ENCODE peak calls at places on chromosome 21, in eight cellular contexts. B, H, E, G, P, A, V and Q are unnamed samples.

GRCh38 chr21:42258150-42258884 is 39.4 kb downstream of the ABCG1 start:
- DNase-seq in B (peak), H (peak), E (peak), G (peak), P (peak), A (peak), V (peak), Q (peak)

GRCh38 chr21:38990424-38990794 is 184.7 kb downstream of the ETS2 start:
- DNase-seq in B (no peak), H (no peak), E (no peak), G (no peak), P (no peak), A (no peak), V (no peak), Q (no peak)

GRCh38 chr21:31911138-31911907 is 38.5 kb downstream of the HUNK start:
- DNase-seq in B (peak), H (no peak), E (no peak), G (no peak), P (peak), A (peak), V (no peak), Q (no peak)

GRCh38 chr21:28827422-28827821 is 165.3 kb downstream of the LTN1 start:
- DNase-seq in B (no peak), H (no peak), E (no peak), G (no peak), P (no peak), A (no peak), V (no peak), Q (no peak)

GRCh38 chr21:29343517-29343916 is 44.8 kb downstream of the BACH1 start:
- DNase-seq in B (peak), H (no peak), E (no peak), G (no peak), P (no peak), A (peak), V (no peak), Q (no peak)

GRCh38 chr21:44803651-44804050 is 2.0 kb upstream of the UBE2G2 start:
- DNase-seq in B (no peak), H (no peak), E (no peak), G (no peak), P (peak), A (no peak), V (no peak), Q (no peak)

GRCh38 chr21:44706706-44707615 is 4.4 kb downstream of the TSPEAR start:
- DNase-seq in B (no peak), H (no peak), E (no peak), G (no peak), P (no peak), A (no peak), V (peak), Q (no peak)

GRCh38 chr21:42027804-42028753 is 17.9 kb upstream of the ZBTB21 start:
- DNase-seq in B (peak), H (no peak), E (no peak), G (no peak), P (no peak), A (no peak), V (no peak), Q (no peak)

GRCh38 chr21:15088483-15088882 is 23.7 kb upstream of the NRIP1 start:
- DNase-seq in B (no peak), H (no peak), E (no peak), G (no peak), P (no peak), A (no peak), V (no peak), Q (no peak)

GRCh38 chr21:29800051-29800450 is 139.7 kb downstream of the GRIK1 start:
- DNase-seq in B (no peak), H (no peak), E (no peak), G (no peak), P (no peak), A (no peak), V (no peak), Q (no peak)

GRCh38 chr21:10272216-10272615 is 249.2 kb upstream of the TPTE start:
- DNase-seq in B (no peak), H (no peak), E (no peak), G (no peak), P (peak), A (no peak), V (peak), Q (no peak)

GRCh38 chr21:40696246-40696645 is 150.7 kb downstream of the DSCAM start:
- DNase-seq in B (no peak), H (no peak), E (no peak), G (no peak), P (no peak), A (no peak), V (no peak), Q (no peak)

GRCh38 chr21:40704141-40704540 is 142.8 kb downstream of the DSCAM start:
- DNase-seq in B (no peak), H (no peak), E (no peak), G (no peak), P (no peak), A (no peak), V (no peak), Q (no peak)

GRCh38 chr21:40699366-40699765 is 147.6 kb downstream of the DSCAM start:
- DNase-seq in B (no peak), H (no peak), E (no peak), G (no peak), P (no peak), A (no peak), V (no peak), Q (no peak)
- H3K4me3 ChIP-seq in B (no peak), H (no peak), E (no peak), G (no peak), P (no peak), A (no peak), V (no peak), Q (no peak)

GRCh38 chr21:46295996-46296752 is 10.0 kb downstream of the YBEY start:
- DNase-seq in B (peak), H (no peak), E (no peak), G (peak), P (peak), A (peak), V (peak), Q (peak)
- H3K4me3 ChIP-seq in B (no peak), H (no peak), E (no peak), G (peak), P (no peak), A (no peak), V (peak), Q (no peak)

GRCh38 chr21:34874689-34875513 is 174.2 kb downstream of the RUNX1 start:
- DNase-seq in B (no peak), H (no peak), E (no peak), G (no peak), P (no peak), A (no peak), V (no peak), Q (no peak)
- H3K4me3 ChIP-seq in B (peak), H (no peak), E (no peak), G (no peak), P (no peak), A (no peak), V (no peak), Q (no peak)

GRCh38 chr21:26849428-26850115 is 4.4 kb upstream of the ADAMTS1 start:
- DNase-seq in B (peak), H (no peak), E (no peak), G (no peak), P (no peak), A (peak), V (no peak), Q (no peak)
- H3K4me3 ChIP-seq in B (no peak), H (no peak), E (no peak), G (peak), P (no peak), A (no peak), V (peak), Q (no peak)